ENCODE peak calls at places on chromosomes 16 and 17, in nine cellular contexts. X, T, I, E, H, Z, R, A and P are unnamed samples.

GRCh38 chr17:2782030-2782429 is 14.2 kb upstream of the RAP1GAP2 start:
- DNase-seq in H (no peak), I (peak; percentile 36), T (no peak), Z (peak; percentile 61), E (no peak), A (no peak), R (no peak), X (peak; percentile 63), P (no peak)

GRCh38 chr17:44794699-44795413 is 35.2 kb downstream of the GJC1 start:
- DNase-seq in Z (peak; percentile 99), I (peak; percentile 49), H (no peak), X (no peak), A (no peak), E (peak; percentile 97), T (no peak), R (no peak), P (no peak)

GRCh38 chr16:27221576-27222498 is 18.5 kb downstream of the KDM8 start:
- DNase-seq in E (peak; percentile 55), H (no peak), Z (peak; percentile 76), I (peak; percentile 27), A (no peak), T (no peak), X (no peak), R (no peak), P (no peak)

GRCh38 chr17:75404223-75404738 is 1.2 kb downstream of the GRB2 start:
- DNase-seq in A (peak; percentile 70), E (peak; percentile 85), R (peak; percentile 41), T (peak; percentile 41), Z (peak; percentile 83), I (peak; percentile 45), X (peak; percentile 61), H (peak; percentile 20), P (peak; percentile 85)

GRCh38 chr17:47713980-47714689 is 18.9 kb upstream of the TBX21 start:
- DNase-seq in H (no peak), X (no peak), T (no peak), I (no peak), R (no peak), E (no peak), Z (no peak), A (peak; percentile 75), P (no peak)

GRCh38 chr17:3693099-3693498 is 2.9 kb downstream of the P2RX5 start:
- DNase-seq in R (no peak), T (no peak), I (no peak), X (no peak), Z (no peak), A (no peak), E (no peak), H (no peak), P (no peak)

GRCh38 chr16:6104423-6104822 is 1006.8 kb upstream of the EEF2KMT start:
- DNase-seq in Z (no peak), A (no peak), X (no peak), I (no peak), E (no peak), T (no peak), H (no peak), R (no peak), P (no peak)

GRCh38 chr17:18102640-18103039 is 5.9 kb upstream of the MYO15A start:
- DNase-seq in I (no peak), X (no peak), H (no peak), A (no peak), T (no peak), Z (no peak), E (no peak), R (no peak), P (no peak)

GRCh38 chr17:45428050-45428953 is 4.4 kb downstream of the ARHGAP27 start:
- DNase-seq in H (peak; percentile 71), A (peak; percentile 78), E (peak; percentile 64), R (peak; percentile 67), X (peak; percentile 90), I (no peak), Z (peak; percentile 42), T (peak; percentile 70), P (peak; percentile 59)

GRCh38 chr17:29393451-29393850 is 3.3 kb downstream of the TAOK1 start:
- DNase-seq in A (no peak), I (no peak), H (no peak), Z (peak; percentile 46), R (no peak), X (no peak), E (peak; percentile 58), T (no peak), P (no peak)

GRCh38 chr16:4659363-4660353 is 33.7 kb upstream of the NUDT16L1 start:
- DNase-seq in X (no peak), A (no peak), H (no peak), E (no peak), T (no peak), I (no peak), R (no peak), Z (no peak), P (no peak)

GRCh38 chr16:72850863-72851262 is 197.1 kb downstream of the ZFHX3 start:
- DNase-seq in A (no peak), R (no peak), T (no peak), Z (peak; percentile 80), H (no peak), X (no peak), I (no peak), E (peak; percentile 67), P (no peak)

GRCh38 chr17:55319933-55320593 is 55.3 kb downstream of the HLF start:
- DNase-seq in A (no peak), X (no peak), Z (no peak), T (no peak), I (no peak), R (no peak), H (no peak), E (no peak), P (no peak)

GRCh38 chr16:30922420-30922959 is 882 bp upstream of the FBXL19 start:
- DNase-seq in A (peak; percentile 81), T (peak; percentile 99), H (peak; percentile 100), X (peak; percentile 98), E (peak; percentile 100), I (peak; percentile 99), Z (peak; percentile 99), R (peak; percentile 99), P (peak; percentile 99)

GRCh38 chr16:90005956-90006663 is 13.1 kb downstream of the DBNDD1 start:
- DNase-seq in I (no peak), R (no peak), E (no peak), X (no peak), A (no peak), T (no peak), Z (no peak), H (no peak), P (no peak)

GRCh38 chr17:4393806-4394205 is 27.3 kb upstream of the UBE2G1 start:
- DNase-seq in I (no peak), H (no peak), X (no peak), T (no peak), A (no peak), R (no peak), E (no peak), Z (no peak), P (no peak)

GRCh38 chr16:77376358-77376757 is 58.5 kb downstream of the ADAMTS18 start:
- DNase-seq in E (no peak), T (no peak), I (no peak), X (no peak), Z (no peak), H (no peak), A (peak; percentile 34), R (no peak), P (no peak)

GRCh38 chr16:10616744-10617640 is 36.6 kb upstream of the EMP2 start:
- DNase-seq in X (no peak), I (peak; percentile 16), A (peak; percentile 63), T (no peak), R (no peak), H (no peak), Z (peak; percentile 29), E (peak; percentile 16), P (peak; percentile 69)

GRCh38 chr17:21452377-21453143 is 76.4 kb downstream of the KCNJ12 start:
- DNase-seq in H (no peak), T (no peak), I (peak; percentile 26), R (peak; percentile 21), E (peak; percentile 79), Z (peak; percentile 65), X (peak; percentile 45), A (peak; percentile 42), P (no peak)

GRCh38 chr16:9787717-9788116 is 394.5 kb downstream of the GRIN2A start:
- DNase-seq in Z (no peak), E (no peak), A (no peak), X (no peak), H (no peak), R (no peak), I (no peak), T (no peak), P (no peak)

GRCh38 chr17:83064732-83065659 is 14.4 kb upstream of the METRNL start:
- DNase-seq in I (no peak), X (no peak), R (no peak), E (no peak), Z (no peak), H (no peak), T (no peak), A (no peak), P (peak; percentile 6)

GRCh38 chr16:67770371-67770991 is 35.9 kb downstream of the RANBP10 start:
- DNase-seq in R (no peak), X (no peak), E (peak; percentile 65), H (no peak), T (no peak), I (no peak), A (no peak), Z (peak; percentile 67), P (no peak)

GRCh38 chr16:86283944-86284343 is 226.4 kb upstream of the FOXF1 start:
- DNase-seq in A (no peak), E (no peak), R (no peak), Z (no peak), I (no peak), T (no peak), H (no peak), X (no peak), P (no peak)

GRCh38 chr16:29765167-29766032 is 12.7 kb upstream of the ZG16 start:
- DNase-seq in T (no peak), X (no peak), R (no peak), Z (no peak), H (no peak), A (no peak), E (no peak), I (no peak), P (peak; percentile 14)

GRCh38 chr16:77353587-77354263 is 81.1 kb downstream of the ADAMTS18 start:
- DNase-seq in A (no peak), T (no peak), E (no peak), Z (no peak), R (no peak), H (no peak), I (no peak), X (no peak), P (no peak)

GRCh38 chr16:50555892-50556673 is 7.9 kb downstream of the NKD1 start:
- DNase-seq in T (no peak), I (no peak), R (no peak), A (no peak), E (no peak), Z (no peak), X (no peak), H (no peak), P (no peak)

GRCh38 chr17:41496803-41497484 is 7.2 kb upstream of the KRT36 start:
- DNase-seq in Z (peak; percentile 83), T (no peak), A (peak; percentile 89), I (peak; percentile 45), E (peak; percentile 89), H (no peak), X (peak; percentile 72), R (peak; percentile 46), P (peak; percentile 80)